ENCODE peak calls at places on chromosomes 6 and 20, in eight cellular contexts. D, Z, P, C, N, T, M and R are unnamed samples.

GRCh38 chr6:163310096-163310972 is 104.2 kb upstream of the QKI start:
- DNase-seq in Z (no peak), N (no peak), D (no peak), M (no peak), P (no peak), C (no peak), T (no peak), R (no peak)

GRCh38 chr6:87483929-87484328 is 11.2 kb downstream of the SLC35A1 start:
- DNase-seq in N (peak), T (peak), C (no peak), D (peak), M (no peak), P (peak), Z (no peak), R (no peak)

GRCh38 chr6:124512431-124512830 is 449.8 kb upstream of the RNF217 start:
- DNase-seq in P (no peak), Z (no peak), D (no peak), T (no peak), C (no peak), N (no peak), M (no peak), R (no peak)

GRCh38 chr6:34106900-34107299 is 39.0 kb downstream of the GRM4 start:
- DNase-seq in D (no peak), C (no peak), M (no peak), Z (no peak), T (no peak), P (no peak), N (no peak), R (no peak)

GRCh38 chr6:125784365-125784764 is 6.4 kb upstream of the NCOA7 start:
- DNase-seq in D (no peak), C (no peak), M (no peak), P (no peak), T (no peak), N (peak), Z (no peak), R (no peak)

GRCh38 chr6:127463056-127463455 is 3.9 kb upstream of the KIAA0408 start:
- DNase-seq in Z (no peak), P (no peak), M (no peak), N (no peak), T (no peak), D (no peak), C (no peak), R (no peak)

GRCh38 chr6:3455121-3455489 is 1.7 kb downstream of the SLC22A23 start:
- DNase-seq in Z (no peak), P (no peak), M (no peak), D (no peak), C (no peak), N (no peak), T (peak), R (no peak)

GRCh38 chr6:75524322-75524972 is 30.8 kb upstream of the FILIP1 start:
- DNase-seq in T (no peak), Z (no peak), M (no peak), N (peak), C (no peak), P (peak), D (peak), R (no peak)

GRCh38 chr20:8132015-8132631 is at the start of gene PLCB1:
- DNase-seq in D (peak), Z (peak), P (no peak), N (peak), T (peak), M (peak), C (peak), R (peak)

GRCh38 chr6:144159231-144159630 is 8.9 kb downstream of the STX11 start:
- DNase-seq in M (no peak), T (no peak), D (no peak), C (no peak), N (no peak), Z (no peak), P (no peak), R (no peak)

GRCh38 chr6:32935551-32936246 is 5.1 kb downstream of the HLA-DMB start:
- DNase-seq in C (no peak), M (no peak), T (no peak), P (no peak), Z (no peak), D (no peak), N (no peak), R (no peak)

GRCh38 chr6:119183457-119183856 is 105.0 kb upstream of the FAM184A start:
- DNase-seq in T (no peak), M (no peak), C (no peak), Z (no peak), P (no peak), N (no peak), D (no peak), R (no peak)

GRCh38 chr20:1897486-1897885 is 2.3 kb downstream of the SIRPA start:
- DNase-seq in C (peak), P (no peak), D (no peak), T (no peak), Z (no peak), N (no peak), M (no peak), R (peak)

GRCh38 chr6:84568971-84569370 is 195.4 kb downstream of the TBX18 start:
- DNase-seq in C (no peak), M (no peak), Z (peak), D (no peak), P (no peak), T (peak), N (peak), R (no peak)

GRCh38 chr20:16761305-16761829 is 13.2 kb downstream of the OTOR start:
- DNase-seq in N (peak), M (no peak), Z (peak), T (peak), D (peak), C (peak), P (peak), R (no peak)

GRCh38 chr20:24949756-24950127 is 673 bp downstream of the CST7 start:
- DNase-seq in M (no peak), T (no peak), P (no peak), C (no peak), N (no peak), Z (no peak), D (no peak), R (peak)

GRCh38 chr6:169023161-169023874 is 230.3 kb downstream of the THBS2 start:
- DNase-seq in T (no peak), P (no peak), Z (no peak), D (no peak), C (no peak), N (no peak), M (no peak), R (no peak)

GRCh38 chr6:74733830-74734591 is 471.8 kb downstream of the COL12A1 start:
- DNase-seq in M (no peak), T (no peak), D (no peak), C (no peak), Z (no peak), N (no peak), P (no peak), R (no peak)

GRCh38 chr6:33215761-33216649 is 7.7 kb downstream of the RING1 start:
- DNase-seq in T (no peak), D (no peak), C (no peak), P (no peak), M (no peak), N (no peak), Z (no peak), R (peak)

GRCh38 chr6:112163295-112164257 is 76.2 kb downstream of the FAM229B start:
- DNase-seq in T (peak), M (peak), Z (peak), D (no peak), C (peak), P (no peak), N (peak), R (peak)

GRCh38 chr20:540391-541201 is 3.0 kb downstream of the CSNK2A1 start:
- DNase-seq in D (no peak), N (no peak), C (no peak), M (no peak), Z (no peak), T (no peak), P (no peak), R (no peak)

GRCh38 chr6:125099211-125100017 is 54.2 kb upstream of the TPD52L1 start:
- DNase-seq in Z (peak), M (no peak), T (peak), N (no peak), P (no peak), C (peak), D (no peak), R (peak)

GRCh38 chr20:36572701-36573102 is 695 bp upstream of the TGIF2 start:
- DNase-seq in T (peak), P (no peak), Z (no peak), M (peak), N (no peak), D (no peak), C (no peak), R (no peak)

GRCh38 chr6:111714403-111715270 is 109.0 kb upstream of the TRAF3IP2 start:
- DNase-seq in N (no peak), P (no peak), D (no peak), T (no peak), Z (no peak), C (no peak), M (no peak), R (no peak)

GRCh38 chr20:34703573-34704176 is 469 bp upstream of the TP53INP2 start:
- DNase-seq in T (peak), P (no peak), M (no peak), Z (no peak), D (no peak), C (no peak), N (no peak), R (peak)

GRCh38 chr6:24448828-24449525 is 40.4 kb downstream of the GPLD1 start:
- DNase-seq in C (no peak), M (no peak), Z (no peak), D (no peak), T (no peak), P (no peak), N (no peak), R (no peak)